ENCODE peak calls at places on chromosome 21, in nine cellular contexts. K, U, B, F, H, G, I, O and L are unnamed samples.

GRCh38 chr21:38188037-38188436 is 68.8 kb upstream of the KCNJ15 start:
- DNase-seq in K (no peak), U (no peak), B (no peak), F (no peak), H (no peak), G (no peak), I (no peak), O (no peak), L (peak)

GRCh38 chr21:15421521-15421920 is 308.3 kb upstream of the USP25 start:
- DNase-seq in K (no peak), U (no peak), B (no peak), F (no peak), H (no peak), G (no peak), I (no peak), O (peak), L (no peak)

GRCh38 chr21:29658177-29658933 is 281.4 kb downstream of the GRIK1 start:
- DNase-seq in K (no peak), U (no peak), B (no peak), F (no peak), H (no peak), G (no peak), I (no peak), O (no peak), L (no peak)

GRCh38 chr21:30646904-30647303 is 4.2 kb downstream of the KRTAP20-3 start:
- DNase-seq in K (no peak), U (no peak), B (no peak), F (no peak), H (no peak), G (no peak), I (no peak), O (no peak), L (no peak)

GRCh38 chr21:43277481-43278351 is 108.9 kb downstream of the CRYAA start:
- DNase-seq in K (peak), U (no peak), B (no peak), F (no peak), H (no peak), G (no peak), I (peak), O (no peak), L (no peak)

GRCh38 chr21:25788677-25789076 is 53.9 kb downstream of the GABPA start:
- DNase-seq in K (no peak), U (no peak), B (no peak), F (no peak), H (no peak), G (no peak), I (no peak), O (no peak), L (no peak)

GRCh38 chr21:33998402-33998801 is 75.0 kb upstream of the MRPS6 start:
- DNase-seq in K (no peak), U (no peak), B (no peak), F (no peak), H (no peak), G (no peak), I (no peak), O (no peak), L (peak)

GRCh38 chr21:41045534-41046268 is 122.3 kb upstream of the BACE2 start:
- DNase-seq in K (peak), U (no peak), B (peak), F (peak), H (peak), G (no peak), I (peak), O (no peak), L (no peak)

GRCh38 chr21:43884861-43885370 is 19.9 kb downstream of the AGPAT3 start:
- DNase-seq in K (no peak), U (no peak), B (no peak), F (peak), H (no peak), G (peak), I (no peak), O (no peak), L (peak)

GRCh38 chr21:15592957-15593356 is 136.8 kb upstream of the USP25 start:
- DNase-seq in K (no peak), U (no peak), B (no peak), F (no peak), H (no peak), G (no peak), I (no peak), O (no peak), L (no peak)

GRCh38 chr21:42566524-42567180 is 53.0 kb downstream of the SLC37A1 start:
- DNase-seq in K (no peak), U (no peak), B (no peak), F (peak), H (peak), G (no peak), I (peak), O (no peak), L (no peak)

GRCh38 chr21:32452641-32453040 is 40.1 kb downstream of the EVA1C start:
- DNase-seq in K (no peak), U (no peak), B (no peak), F (no peak), H (no peak), G (no peak), I (no peak), O (no peak), L (no peak)

GRCh38 chr21:21921410-21922232 is 923.4 kb downstream of the NCAM2 start:
- DNase-seq in K (peak), U (peak), B (no peak), F (no peak), H (no peak), G (peak), I (no peak), O (peak), L (peak)

GRCh38 chr21:25936776-25937175 is 202.0 kb downstream of the GABPA start:
- DNase-seq in K (no peak), U (no peak), B (no peak), F (no peak), H (no peak), G (peak), I (no peak), O (peak), L (peak)

GRCh38 chr21:25031750-25032149 is 575.5 kb downstream of the MRPL39 start:
- DNase-seq in K (no peak), U (no peak), B (no peak), F (no peak), H (no peak), G (no peak), I (no peak), O (no peak), L (no peak)

GRCh38 chr21:36994501-36995189 is 11.9 kb upstream of the RIPPLY3 start:
- DNase-seq in K (peak), U (no peak), B (no peak), F (peak), H (peak), G (peak), I (no peak), O (no peak), L (peak)

GRCh38 chr21:41918561-41919358 is 35.1 kb downstream of the C2CD2 start:
- DNase-seq in K (no peak), U (no peak), B (no peak), F (no peak), H (no peak), G (no peak), I (no peak), O (no peak), L (no peak)

GRCh38 chr21:14968029-14968428 is 96.8 kb downstream of the NRIP1 start:
- DNase-seq in K (no peak), U (no peak), B (no peak), F (no peak), H (no peak), G (no peak), I (no peak), O (no peak), L (no peak)

GRCh38 chr21:29943885-29944284 is 4.1 kb upstream of the GRIK1 start:
- DNase-seq in K (peak), U (no peak), B (no peak), F (no peak), H (peak), G (no peak), I (no peak), O (no peak), L (peak)

GRCh38 chr21:39021475-39021832 is 161.8 kb downstream of the PSMG1 start:
- DNase-seq in K (no peak), U (no peak), B (no peak), F (no peak), H (no peak), G (no peak), I (no peak), O (no peak), L (no peak)

GRCh38 chr21:41363370-41364270 is 1.8 kb downstream of the MX2 start:
- DNase-seq in K (no peak), U (no peak), B (no peak), F (no peak), H (peak), G (no peak), I (no peak), O (no peak), L (no peak)

GRCh38 chr21:32611471-32611997 is 643 bp downstream of the CFAP298 start:
- DNase-seq in K (peak), U (no peak), B (no peak), F (peak), H (peak), G (no peak), I (peak), O (peak), L (peak)

GRCh38 chr21:41597227-41597626 is 89.3 kb upstream of the TMPRSS2 start:
- DNase-seq in K (no peak), U (no peak), B (no peak), F (no peak), H (no peak), G (no peak), I (no peak), O (no peak), L (no peak)

GRCh38 chr21:42424848-42425602 is 21.3 kb downstream of the UBASH3A start:
- DNase-seq in K (no peak), U (no peak), B (no peak), F (no peak), H (no peak), G (no peak), I (peak), O (no peak), L (no peak)

GRCh38 chr21:41777934-41778815 is 11.3 kb upstream of the RIPK4 start:
- DNase-seq in K (peak), U (peak), B (peak), F (peak), H (peak), G (peak), I (peak), O (peak), L (peak)

GRCh38 chr21:37704751-37705150 is 211.5 kb downstream of the KCNJ6 start:
- DNase-seq in K (no peak), U (no peak), B (no peak), F (no peak), H (no peak), G (no peak), I (no peak), O (no peak), L (no peak)

GRCh38 chr21:26461500-26461899 is 111.6 kb downstream of the CYYR1 start:
- DNase-seq in K (no peak), U (no peak), B (no peak), F (no peak), H (no peak), G (no peak), I (no peak), O (no peak), L (no peak)

GRCh38 chr21:38804617-38805281 is 980 bp upstream of the ETS2 start:
- DNase-seq in K (no peak), U (no peak), B (peak), F (peak), H (peak), G (peak), I (peak), O (peak), L (peak)

GRCh38 chr21:45749974-45750373 is 106.4 kb downstream of the PCBP3 start:
- DNase-seq in K (no peak), U (no peak), B (no peak), F (no peak), H (no peak), G (no peak), I (no peak), O (no peak), L (no peak)

GRCh38 chr21:45748593-45748992 is 105.1 kb downstream of the PCBP3 start:
- DNase-seq in K (no peak), U (no peak), B (no peak), F (no peak), H (no peak), G (no peak), I (no peak), O (no peak), L (no peak)

GRCh38 chr21:45747233-45747766 is 103.8 kb downstream of the PCBP3 start:
- DNase-seq in K (no peak), U (no peak), B (no peak), F (no peak), H (no peak), G (no peak), I (no peak), O (no peak), L (no peak)

GRCh38 chr21:45745256-45745655 is 101.7 kb downstream of the PCBP3 start:
- DNase-seq in K (no peak), U (no peak), B (no peak), F (no peak), H (no peak), G (no peak), I (no peak), O (no peak), L (no peak)

GRCh38 chr21:45747802-45748445 is 104.4 kb downstream of the PCBP3 start:
- DNase-seq in K (no peak), U (no peak), B (peak), F (no peak), H (no peak), G (peak), I (no peak), O (peak), L (no peak)
- H3K4me3 ChIP-seq in K (no peak), U (no peak), B (no peak), F (no peak), H (no peak), G (no peak), I (no peak), O (no peak), L (no peak)

GRCh38 chr21:17610862-17611261 is 1.8 kb downstream of the BTG3 start:
- DNase-seq in K (no peak), U (no peak), B (no peak), F (peak), H (no peak), G (no peak), I (no peak), O (no peak), L (peak)

GRCh38 chr21:17612023-17612564 is 607 bp downstream of the BTG3 start:
- DNase-seq in K (no peak), U (no peak), B (peak), F (peak), H (peak), G (peak), I (peak), O (no peak), L (peak)

GRCh38 chr21:17612565-17613241 is at the start of gene BTG3:
- DNase-seq in K (peak), U (peak), B (peak), F (peak), H (peak), G (peak), I (peak), O (peak), L (peak)

GRCh38 chr21:17611414-17612022 is 1.2 kb downstream of the BTG3 start:
- DNase-seq in K (peak), U (peak), B (peak), F (peak), H (peak), G (peak), I (peak), O (peak), L (peak)

GRCh38 chr21:17613242-17613676 is 558 bp upstream of the BTG3 start:
- DNase-seq in K (no peak), U (no peak), B (no peak), F (peak), H (no peak), G (peak), I (peak), O (peak), L (peak)
- TF ChIP-seq CTCF in K (no peak), U (no peak), B (no peak), F (no peak), H (no peak), G (no peak), I (no peak), O (no peak), L (peak)

GRCh38 chr21:45497846-45498645 is 44.2 kb downstream of the SLC19A1 start:
- DNase-seq in K (no peak), U (no peak), B (no peak), F (no peak), H (peak), G (no peak), I (peak), O (no peak), L (no peak)
- H3K4me3 ChIP-seq in K (no peak), U (no peak), B (no peak), F (no peak), H (no peak), G (no peak), I (no peak), O (no peak), L (no peak)

GRCh38 chr21:27759091-27759659 is 792.3 kb upstream of the ADAMTS5 start:
- DNase-seq in K (peak), U (no peak), B (no peak), F (peak), H (peak), G (no peak), I (peak), O (no peak), L (no peak)
- TF ChIP-seq CTCF in K (peak), U (peak), B (peak), F (no peak), H (peak), G (peak), I (peak), O (peak), L (peak)

GRCh38 chr21:44934276-44934675 is 5.6 kb upstream of the SLX9 start:
- DNase-seq in K (no peak), U (no peak), B (no peak), F (no peak), H (no peak), G (no peak), I (no peak), O (no peak), L (no peak)

GRCh38 chr21:44934797-44935532 is 4.9 kb upstream of the SLX9 start:
- DNase-seq in K (no peak), U (no peak), B (no peak), F (no peak), H (no peak), G (no peak), I (peak), O (no peak), L (no peak)

GRCh38 chr21:44932366-44933181 is 7.3 kb upstream of the SLX9 start:
- DNase-seq in K (peak), U (no peak), B (no peak), F (peak), H (peak), G (no peak), I (peak), O (no peak), L (peak)

GRCh38 chr21:44933938-44934260 is 5.9 kb upstream of the SLX9 start:
- DNase-seq in K (no peak), U (no peak), B (no peak), F (no peak), H (no peak), G (no peak), I (no peak), O (no peak), L (no peak)

GRCh38 chr21:44933199-44933937 is 6.5 kb upstream of the SLX9 start:
- DNase-seq in K (no peak), U (no peak), B (no peak), F (no peak), H (no peak), G (no peak), I (peak), O (no peak), L (no peak)
- H3K4me3 ChIP-seq in K (no peak), U (no peak), B (no peak), F (no peak), H (no peak), G (no peak), I (no peak), O (no peak), L (no peak)

GRCh38 chr21:35138665-35139381 is 89.7 kb upstream of the RUNX1 start:
- DNase-seq in K (no peak), U (peak), B (no peak), F (no peak), H (no peak), G (peak), I (no peak), O (peak), L (peak)
- TF ChIP-seq CTCF in K (no peak), U (peak), B (no peak), F (no peak), H (no peak), G (no peak), I (no peak), O (no peak), L (no peak)